ENCODE peak calls at places on chromosomes 5 and 9, in eight cellular contexts. H is GM23248; P is Peyer's patch; M is iPS DF 6.9; Q is CD8-positive, alpha-beta memory T cell; Y is epithelial cell of proximal tubule; R is A549; T is PC-9. E is an unnamed sample.

GRCh38 chr5:83321656-83322055 is 149.9 kb upstream of the VCAN start:
- DNase-seq in Q (no peak), T (no peak), R (no peak), H (peak), Y (no peak), P (no peak), M (no peak), E (no peak)

GRCh38 chr5:38808666-38809343 is 37.0 kb upstream of the OSMR start:
- DNase-seq in R (no peak), Y (no peak), P (no peak), H (peak), M (no peak), Q (no peak), T (no peak), E (no peak)

GRCh38 chr9:136081826-136082495 is 13.1 kb downstream of the NACC2 start:
- DNase-seq in M (no peak), P (no peak), H (no peak), Y (no peak), Q (no peak), R (no peak), T (no peak), E (no peak)

GRCh38 chr5:106759581-106759980 is 911.2 kb downstream of the EFNA5 start:
- DNase-seq in R (no peak), M (no peak), H (no peak), Y (no peak), T (no peak), P (no peak), Q (no peak), E (no peak)

GRCh38 chr5:2752059-2752874 is 790 bp upstream of the IRX2 start:
- DNase-seq in H (peak), P (no peak), Q (no peak), T (no peak), Y (no peak), R (no peak), M (no peak), E (peak)

GRCh38 chr9:128940271-128940921 is 7.0 kb downstream of the DOLK start:
- DNase-seq in P (no peak), T (no peak), Y (no peak), H (no peak), Q (no peak), M (no peak), R (no peak), E (no peak)

GRCh38 chr5:39202594-39203290 is 16.6 kb downstream of the FYB1 start:
- DNase-seq in R (no peak), H (no peak), M (no peak), Y (no peak), T (no peak), P (no peak), Q (no peak), E (peak)

GRCh38 chr9:23015557-23015956 is 568.9 kb downstream of the DMRTA1 start:
- DNase-seq in H (no peak), P (no peak), Y (no peak), T (no peak), M (no peak), R (no peak), Q (no peak), E (no peak)

GRCh38 chr5:138654281-138654867 is 79.2 kb upstream of the HSPA9 start:
- DNase-seq in H (peak), Q (peak), T (peak), M (no peak), Y (no peak), P (peak), R (no peak), E (no peak)

GRCh38 chr9:122227576-122227903 is 1.2 kb downstream of the LHX6 start:
- DNase-seq in H (no peak), T (no peak), M (no peak), Q (no peak), P (no peak), R (no peak), Y (no peak), E (no peak)
- H3K4me3 ChIP-seq in H (no peak), T (no peak), M (no peak), Q (no peak), P (no peak), R (peak), Y (no peak), E (peak)

GRCh38 chr5:174725991-174726601 is 1.7 kb downstream of the MSX2 start:
- DNase-seq in H (no peak), P (no peak), Q (no peak), R (no peak), M (no peak), Y (no peak), T (no peak), E (no peak)

GRCh38 chr5:174726916-174727793 is 2.8 kb downstream of the MSX2 start:
- DNase-seq in R (no peak), T (no peak), Y (no peak), M (no peak), Q (no peak), H (no peak), P (no peak), E (no peak)

GRCh38 chr5:174729075-174729680 is 4.8 kb downstream of the MSX2 start:
- DNase-seq in T (no peak), P (no peak), H (no peak), Y (no peak), Q (no peak), R (no peak), M (no peak), E (no peak)

GRCh38 chr5:174725261-174725990 is 1.0 kb downstream of the MSX2 start:
- DNase-seq in T (no peak), R (no peak), Q (no peak), P (no peak), M (no peak), H (no peak), Y (no peak), E (no peak)

DNA sequence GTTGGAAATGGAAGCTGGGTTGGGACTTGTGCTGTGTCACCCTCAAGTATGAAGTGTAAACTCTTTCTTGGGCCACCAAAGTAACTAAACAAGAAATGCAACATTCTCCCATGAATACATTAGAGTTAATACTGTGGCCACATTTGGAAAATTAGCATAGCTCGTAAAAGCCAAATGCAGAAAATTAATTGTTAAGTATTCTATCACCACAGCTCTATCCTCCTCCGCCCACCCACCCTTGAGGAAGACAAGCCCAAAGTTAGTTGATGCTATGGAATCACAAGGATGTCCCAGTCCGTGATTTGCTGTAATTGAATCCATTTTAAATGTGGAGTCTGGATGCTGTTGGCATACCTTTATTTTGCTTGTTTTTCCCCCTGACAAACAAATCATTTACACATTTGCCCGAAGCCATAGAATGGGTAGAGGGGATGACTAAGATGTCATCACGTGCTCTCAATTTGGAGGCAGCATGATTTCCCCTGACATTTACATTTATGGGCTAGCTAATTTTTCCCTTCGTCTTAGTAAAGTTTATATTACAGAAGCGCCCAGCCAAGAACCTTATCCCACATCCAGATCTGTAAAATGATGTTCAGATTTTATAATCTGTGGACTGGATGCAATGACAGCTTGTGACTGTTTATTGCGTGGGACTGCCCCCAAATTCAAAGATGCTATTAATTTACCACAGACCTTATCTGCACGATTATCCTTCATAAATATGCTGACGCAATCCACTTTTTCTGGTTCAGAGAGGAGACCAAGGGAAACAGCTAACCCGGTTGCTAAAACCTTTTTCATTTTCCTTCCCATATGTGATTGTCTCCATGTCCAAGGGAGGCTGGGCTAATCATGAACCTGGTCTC is 3.6 kb downstream of the MSX2 start:
- DNase-seq in Y (no peak), T (no peak), H (no peak), P (no peak), R (no peak), Q (no peak), M (no peak), E (no peak)
- H3K4me3 ChIP-seq in Y (no peak), T (no peak), H (no peak), P (no peak), R (no peak), Q (no peak), M (no peak), E (no peak)

GRCh38 chr5:1103093-1103492 is 8.8 kb downstream of the SLC12A7 start:
- DNase-seq in H (no peak), Y (no peak), P (no peak), M (no peak), T (no peak), R (no peak), Q (no peak), E (no peak)
- H3K4me3 ChIP-seq in H (no peak), Y (peak), P (peak), M (no peak), T (no peak), R (no peak), Q (peak), E (no peak)

DNA sequence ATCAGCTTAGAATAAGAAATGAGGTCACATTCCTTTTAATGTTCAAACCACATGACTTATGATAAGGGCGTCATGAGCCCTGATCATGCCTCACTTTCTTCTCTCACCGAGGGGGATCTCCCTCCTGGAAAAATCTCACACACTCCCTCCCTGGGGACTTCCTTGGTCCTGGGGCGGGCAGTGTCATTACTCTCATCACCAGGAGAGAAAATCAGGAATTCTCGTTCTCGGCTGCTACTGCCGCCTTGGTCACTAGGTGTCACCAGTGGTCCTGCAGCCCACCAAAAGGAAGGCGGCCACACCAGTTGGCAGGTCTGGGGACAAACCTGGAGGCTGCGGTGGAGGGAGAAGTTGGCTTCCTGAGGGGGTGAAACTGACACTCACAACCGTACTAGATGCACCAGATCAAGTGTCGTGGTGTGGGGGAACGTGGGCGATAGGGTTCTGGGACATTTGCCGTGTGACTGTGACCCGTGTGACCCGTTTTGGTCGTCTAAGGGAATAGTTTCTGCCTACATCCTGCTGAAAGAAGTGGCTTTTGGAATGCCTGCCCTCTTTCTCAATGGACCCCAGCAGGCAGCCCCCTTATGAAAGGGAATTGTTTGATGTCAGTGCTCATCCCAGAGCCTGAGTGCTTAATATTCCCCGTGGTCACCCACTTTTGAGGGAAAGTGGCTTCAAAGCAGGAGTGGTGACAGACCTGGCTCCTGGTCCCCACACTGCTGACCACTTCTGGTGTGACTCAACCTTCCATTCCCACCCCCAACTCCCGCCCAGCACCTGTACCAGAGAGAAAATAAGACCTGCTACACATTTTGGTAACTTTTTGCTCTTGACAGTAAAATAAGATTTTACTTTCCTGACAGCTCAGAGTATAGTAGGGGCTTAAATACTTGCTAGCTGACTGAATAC is 63.2 kb downstream of the ACER2 start:
- DNase-seq in H (peak), P (peak), R (peak), Y (peak), M (peak), T (peak), Q (peak), E (no peak)
- H3K4me3 ChIP-seq in H (peak), P (peak), R (peak), Y (peak), M (no peak), T (no peak), Q (peak), E (no peak)

DNA sequence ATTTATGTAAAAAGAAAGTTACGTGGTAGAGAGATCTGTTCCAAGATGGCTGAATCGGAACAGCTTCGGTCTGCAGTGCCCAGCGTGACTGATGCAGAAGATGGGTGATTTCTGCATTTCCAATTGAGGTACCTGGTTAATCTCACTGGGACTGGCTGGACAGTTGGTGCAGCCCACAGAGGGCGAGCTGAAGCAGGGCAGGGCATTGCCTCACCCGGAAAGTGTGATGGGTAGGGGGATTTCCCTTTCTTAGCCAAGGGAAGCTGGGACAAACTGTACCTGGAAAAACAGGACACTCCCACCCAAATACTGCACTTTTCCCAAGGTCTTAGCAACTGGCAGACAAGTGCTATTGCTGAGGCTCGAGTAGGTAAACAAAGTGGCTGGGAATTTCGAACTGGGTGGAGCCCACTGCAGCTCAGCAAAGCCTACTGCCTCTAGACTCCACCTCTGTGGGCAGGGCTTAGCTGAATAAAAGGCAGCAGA is 13.1 kb upstream of the HSD17B4 start:
- DNase-seq in H (no peak), Y (no peak), M (no peak), P (no peak), T (no peak), Q (no peak), R (no peak), E (no peak)
- H3K4me3 ChIP-seq in H (no peak), Y (no peak), M (no peak), P (peak), T (no peak), Q (peak), R (peak), E (peak)

DNA sequence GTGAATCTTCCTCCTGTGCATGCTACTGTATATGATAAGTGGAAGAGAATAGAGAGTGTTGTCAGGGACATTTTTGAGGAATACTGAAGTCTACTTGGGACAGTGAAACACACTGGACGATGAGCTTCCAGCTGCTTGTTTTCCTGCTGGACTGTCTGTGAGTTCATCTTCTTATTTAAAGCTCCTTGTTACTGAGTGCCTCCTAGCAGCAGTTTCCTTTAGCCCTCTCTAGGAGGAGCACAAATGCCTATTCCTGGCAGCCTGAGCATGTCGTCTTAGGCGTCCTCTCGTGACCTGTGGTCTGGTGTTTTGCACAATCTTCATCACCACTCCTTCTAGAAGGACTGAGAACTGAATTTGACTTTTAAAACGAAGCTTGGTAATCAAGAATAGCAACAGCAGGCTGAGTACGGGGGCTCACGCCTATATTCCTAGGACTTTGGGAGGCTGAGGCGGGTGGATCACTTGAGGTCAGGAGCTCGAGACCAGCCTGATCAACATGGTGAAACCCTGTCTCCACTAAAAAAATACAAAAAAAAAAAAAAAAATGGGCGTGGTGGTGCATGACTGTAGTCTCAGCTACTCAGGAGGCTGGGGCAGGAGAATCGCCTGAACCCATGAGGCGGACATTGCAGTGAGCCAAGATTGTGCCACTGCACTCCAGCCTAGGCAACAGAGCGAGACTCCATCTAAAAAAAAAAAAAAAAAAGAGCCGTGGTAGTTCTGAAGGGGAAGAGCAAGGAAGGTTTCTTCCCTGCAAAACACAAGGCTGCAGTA is 44.0 kb downstream of the ANKRD33B start:
- DNase-seq in Y (no peak), Q (no peak), M (no peak), T (no peak), R (no peak), H (peak), P (peak), E (no peak)
- H3K4me3 ChIP-seq in Y (no peak), Q (peak), M (no peak), T (no peak), R (no peak), H (peak), P (no peak), E (no peak)

GRCh38 chr9:77176106-77176505 is 1.2 kb upstream of the VPS13A start:
- DNase-seq in R (no peak), P (no peak), H (no peak), Y (no peak), M (no peak), T (no peak), Q (no peak), E (no peak)
- H3K4me3 ChIP-seq in R (no peak), P (no peak), H (no peak), Y (no peak), M (no peak), T (no peak), Q (no peak), E (no peak)

DNA sequence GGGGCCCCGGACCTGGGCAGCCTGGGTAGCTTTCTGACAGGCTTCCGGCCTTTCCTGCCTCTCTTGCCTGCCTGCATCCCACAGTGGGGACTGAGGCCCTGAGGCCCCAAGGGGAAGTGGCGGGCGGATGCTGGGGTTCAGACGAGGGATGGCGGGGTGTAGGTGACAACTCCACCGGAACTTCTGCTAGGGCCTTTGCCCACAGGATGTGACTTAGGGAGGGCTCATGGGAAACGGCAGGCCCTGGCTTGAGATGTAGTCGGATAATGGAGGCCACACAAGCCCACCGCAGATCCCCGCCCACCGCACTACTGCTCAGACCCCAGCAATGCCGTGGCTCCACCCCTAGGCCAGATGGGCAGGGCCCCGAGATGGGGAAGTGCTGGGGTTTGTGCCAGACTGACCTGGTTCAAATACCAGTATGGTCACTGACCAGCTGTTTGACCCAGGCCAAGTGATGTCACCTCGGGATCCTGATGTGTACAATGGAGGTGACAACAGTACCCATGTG is 2.7 kb upstream of the CDK9 start:
- DNase-seq in H (no peak), R (no peak), P (peak), Q (peak), M (no peak), T (no peak), Y (no peak), E (peak)
- H3K4me3 ChIP-seq in H (no peak), R (no peak), P (no peak), Q (peak), M (no peak), T (no peak), Y (no peak), E (no peak)

E was measured in esophagus muscularis mucosa.